ENCODE peak calls at places on chromosomes 6 and 20, in seven cellular contexts. R is MM.1S, H is neural progenitor cell, X is IMR-90, G is astrocyte, L is GM23338, V is fibroblast of lung. S is an unnamed sample.

GRCh38 chr6:21426841-21427490 is 166.6 kb upstream of the SOX4 start:
- DNase-seq in R (no peak), H (no peak), X (no peak), G (peak), L (no peak), V (peak), S (no peak)

GRCh38 chr20:10739134-10739533 is 65.3 kb upstream of the JAG1 start:
- DNase-seq in R (no peak), H (no peak), X (no peak), G (no peak), L (no peak), V (no peak), S (no peak)

GRCh38 chr6:79878142-79878748 is 69.1 kb downstream of the ELOVL4 start:
- DNase-seq in R (no peak), H (no peak), X (no peak), G (no peak), L (no peak), V (no peak), S (no peak)

GRCh38 chr6:19569563-19569962 is 267.6 kb upstream of the ID4 start:
- DNase-seq in R (peak), H (no peak), X (no peak), G (no peak), L (no peak), V (no peak), S (peak)

GRCh38 chr20:3010985-3011723 is 32.3 kb upstream of the GNRH2 start:
- DNase-seq in R (no peak), H (no peak), X (peak), G (peak), L (no peak), V (peak), S (no peak)

GRCh38 chr20:58077282-58077681 is 151.2 kb downstream of the ANKRD60 start:
- DNase-seq in R (no peak), H (no peak), X (no peak), G (no peak), L (no peak), V (no peak), S (no peak)

GRCh38 chr6:135162678-135163439 is 18.2 kb upstream of the MYB start:
- DNase-seq in R (peak), H (peak), X (no peak), G (no peak), L (peak), V (no peak), S (peak)

GRCh38 chr20:4150095-4150492 is 134.7 kb upstream of the RNF24 start:
- DNase-seq in R (no peak), H (no peak), X (peak), G (peak), L (no peak), V (peak), S (no peak)

GRCh38 chr20:313948-314347 is 11.4 kb upstream of the SOX12 start:
- DNase-seq in R (no peak), H (no peak), X (peak), G (peak), L (no peak), V (peak), S (no peak)

GRCh38 chr20:43749734-43750294 is 23.0 kb upstream of the GTSF1L start:
- DNase-seq in R (peak), H (peak), X (peak), G (no peak), L (peak), V (peak), S (peak)

GRCh38 chr6:144379356-144379755 is 94.2 kb downstream of the UTRN start:
- DNase-seq in R (no peak), H (no peak), X (peak), G (peak), L (no peak), V (peak), S (no peak)

GRCh38 chr6:131164506-131164905 is 29.2 kb downstream of the AKAP7 start:
- DNase-seq in R (no peak), H (no peak), X (peak), G (no peak), L (no peak), V (no peak), S (no peak)

GRCh38 chr20:5400164-5400762 is 83.5 kb upstream of the PROKR2 start:
- DNase-seq in R (peak), H (peak), X (peak), G (peak), L (peak), V (peak), S (peak)

GRCh38 chr20:49724637-49725606 is 11.2 kb upstream of the B4GALT5 start:
- DNase-seq in R (no peak), H (no peak), X (peak), G (peak), L (no peak), V (peak), S (peak)

GRCh38 chr6:141677598-141678211 is 455.0 kb upstream of the GJE1 start:
- DNase-seq in R (peak), H (peak), X (peak), G (peak), L (peak), V (peak), S (peak)

GRCh38 chr20:61223121-61223520 is 28.9 kb upstream of the CDH4 start:
- DNase-seq in R (no peak), H (no peak), X (no peak), G (no peak), L (no peak), V (no peak), S (no peak)

GRCh38 chr6:67459556-67459955 is 1175.5 kb upstream of the ADGRB3 start:
- DNase-seq in R (no peak), H (no peak), X (no peak), G (no peak), L (no peak), V (no peak), S (no peak)

DNA sequence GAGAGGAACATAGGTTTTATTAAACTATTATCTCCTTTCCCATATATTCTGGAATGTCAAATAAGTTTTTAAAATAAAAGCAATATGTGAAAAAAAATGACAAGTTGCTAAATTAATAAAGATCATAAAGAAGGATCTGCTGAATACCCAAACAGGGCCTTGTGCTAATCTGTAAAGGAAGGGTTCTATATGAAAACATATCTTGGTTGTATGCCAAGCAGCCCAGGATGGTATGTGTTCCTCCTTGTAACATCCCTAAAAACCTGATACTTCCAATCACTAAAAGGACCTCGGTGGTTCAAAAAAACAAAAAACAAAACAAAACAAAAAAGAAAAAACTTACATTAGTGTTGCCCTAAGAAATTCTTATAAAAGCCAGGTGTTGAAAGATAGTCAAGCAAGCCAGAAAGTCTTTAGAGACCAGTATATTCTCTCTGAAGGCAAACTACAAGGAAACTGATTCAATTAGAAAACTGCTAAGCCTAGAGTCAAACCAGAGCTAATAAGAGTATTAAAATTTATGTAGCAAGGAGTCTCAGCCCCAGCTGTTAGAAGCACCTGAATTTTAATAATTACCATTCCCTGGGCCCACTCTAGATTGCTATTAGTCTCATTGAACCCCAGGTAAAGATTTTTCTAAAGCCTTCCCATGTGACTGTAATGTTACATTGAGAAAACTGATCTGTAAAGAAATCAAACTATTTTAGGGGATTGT is 95.4 kb upstream of the BTN3A2 start:
- DNase-seq in R (peak), H (no peak), X (no peak), G (no peak), L (no peak), V (no peak), S (peak)
- H3K4me2 ChIP-seq in R (peak), H (peak), X (peak), G (peak), L (peak), V (peak), S (peak)

GRCh38 chr6:1362643-1363042 is 26.7 kb upstream of the FOXF2 start:
- DNase-seq in R (no peak), H (no peak), X (no peak), G (no peak), L (no peak), V (no peak), S (no peak)

GRCh38 chr6:1364791-1365190 is 24.6 kb upstream of the FOXF2 start:
- DNase-seq in R (no peak), H (no peak), X (no peak), G (no peak), L (no peak), V (no peak), S (no peak)

GRCh38 chr6:1363298-1363697 is 26.1 kb upstream of the FOXF2 start:
- DNase-seq in R (no peak), H (no peak), X (no peak), G (no peak), L (no peak), V (no peak), S (no peak)

GRCh38 chr6:1365701-1366100 is 23.7 kb upstream of the FOXF2 start:
- DNase-seq in R (no peak), H (no peak), X (no peak), G (no peak), L (no peak), V (peak), S (no peak)

GRCh38 chr6:1363729-1364572 is 25.4 kb upstream of the FOXF2 start:
- DNase-seq in R (no peak), H (no peak), X (peak), G (no peak), L (peak), V (peak), S (no peak)
- TF ChIP-seq CTCF in R (peak), H (peak), X (peak), G (peak), L (peak), V (no peak), S (peak)

DNA sequence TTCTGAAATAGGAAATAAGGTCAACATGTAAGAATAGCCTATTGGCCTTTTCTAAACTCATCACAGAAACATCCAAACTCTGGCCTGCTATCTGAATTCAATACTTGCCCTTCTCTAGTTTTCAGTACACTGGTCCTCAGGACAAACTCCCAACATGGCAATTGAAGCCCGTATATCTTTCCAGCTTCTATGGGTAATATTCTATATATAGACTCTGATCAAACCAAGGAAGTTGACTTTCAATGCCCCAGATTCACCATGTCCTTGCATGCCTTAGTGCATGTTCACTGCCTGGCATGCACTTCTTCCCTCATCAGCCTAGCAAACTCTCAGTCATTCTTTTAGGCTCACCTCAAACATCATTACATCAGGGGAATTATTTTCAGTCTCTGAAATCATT is 73.2 kb downstream of the RSPO3 start:
- DNase-seq in R (no peak), H (no peak), X (peak), G (peak), L (no peak), V (no peak), S (no peak)
- H2AFZ ChIP-seq in R (no peak), H (no peak), X (no peak), G (no peak), L (no peak), V (no peak), S (no peak)

GRCh38 chr6:30705620-30706019 is 11.5 kb downstream of the MDC1 start:
- DNase-seq in R (no peak), H (no peak), X (no peak), G (no peak), L (no peak), V (no peak), S (no peak)

GRCh38 chr6:30703011-30703410 is 12.2 kb upstream of the NRM start:
- DNase-seq in R (no peak), H (no peak), X (no peak), G (no peak), L (no peak), V (no peak), S (no peak)

GRCh38 chr6:30709101-30709868 is 7.8 kb downstream of the MDC1 start:
- DNase-seq in R (no peak), H (no peak), X (no peak), G (no peak), L (no peak), V (no peak), S (no peak)

GRCh38 chr6:30703821-30704220 is 13.0 kb upstream of the NRM start:
- DNase-seq in R (no peak), H (no peak), X (no peak), G (no peak), L (no peak), V (no peak), S (no peak)

DNA sequence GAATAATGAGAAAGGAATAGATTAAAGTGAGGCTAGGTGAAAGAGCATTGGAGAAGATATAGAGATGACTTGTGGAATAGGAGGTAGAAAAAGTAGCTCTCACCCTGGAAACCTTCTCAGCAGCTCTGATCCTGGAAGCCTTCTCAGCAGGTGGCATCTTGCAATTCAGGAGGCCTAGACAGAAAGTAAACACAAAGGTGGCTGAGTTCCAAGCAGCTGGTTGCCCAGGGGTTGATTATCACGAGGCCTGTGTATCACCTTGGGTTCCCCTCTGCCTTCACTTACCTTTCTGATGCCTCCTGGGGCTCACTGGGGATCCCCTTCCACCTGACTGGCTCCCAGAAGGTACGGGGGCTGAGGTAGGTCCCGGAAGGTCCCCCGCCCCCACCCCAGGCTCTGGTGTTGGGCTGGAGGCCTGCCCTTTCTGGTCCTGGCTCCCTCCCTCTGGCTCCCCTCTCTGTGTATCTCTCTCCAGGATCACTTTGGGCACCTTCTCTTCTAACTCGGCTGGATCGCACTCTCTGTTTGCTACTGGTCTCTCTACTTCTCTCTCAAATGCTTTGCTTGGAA is 9.7 kb downstream of the MDC1 start:
- DNase-seq in R (no peak), H (no peak), X (no peak), G (no peak), L (no peak), V (no peak), S (no peak)
- H3K4me2 ChIP-seq in R (no peak), H (no peak), X (no peak), G (no peak), L (no peak), V (no peak), S (no peak)

DNA sequence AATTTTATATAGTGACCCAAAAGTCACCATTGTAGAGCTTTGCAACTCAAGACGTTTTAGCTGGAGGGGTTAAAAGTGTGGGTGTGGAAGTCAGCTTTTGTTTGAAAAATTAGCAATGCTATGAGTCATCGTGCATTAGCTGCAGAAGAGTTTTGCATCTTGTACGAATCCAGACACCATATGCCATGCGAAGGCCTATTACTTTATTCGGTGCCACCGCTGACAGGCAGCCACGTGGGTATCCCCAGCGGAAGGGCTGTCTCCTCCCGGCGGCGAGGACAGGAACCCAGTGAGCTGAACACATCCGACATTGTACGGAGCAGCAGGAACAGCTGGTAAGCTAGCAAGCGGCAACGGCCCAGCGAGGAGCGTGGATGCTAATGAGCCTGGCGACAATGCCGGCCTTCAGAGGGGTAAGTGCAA is 84.4 kb downstream of the INSM1 start:
- DNase-seq in R (no peak), H (peak), X (peak), G (peak), L (peak), V (peak), S (no peak)
- TF ChIP-seq CTCF in R (no peak), H (peak), X (no peak), G (no peak), L (peak), V (no peak), S (no peak)

GRCh38 chr20:59084041-59084841 is 41.7 kb upstream of the PRELID3B start:
- DNase-seq in R (no peak), H (no peak), X (no peak), G (no peak), L (no peak), V (no peak), S (no peak)
- H2AFZ ChIP-seq in R (no peak), H (no peak), X (peak), G (no peak), L (no peak), V (no peak), S (no peak)

GRCh38 chr6:6270948-6271347 is 49.5 kb downstream of the F13A1 start:
- DNase-seq in R (no peak), H (no peak), X (no peak), G (no peak), L (no peak), V (no peak), S (no peak)
- H3K4me2 ChIP-seq in R (no peak), H (no peak), X (no peak), G (no peak), L (no peak), V (no peak), S (no peak)

GRCh38 chr6:166382933-166383816 is at the start of gene MPC1:
- DNase-seq in R (peak), H (peak), X (peak), G (peak), L (peak), V (peak), S (peak)
- TF ChIP-seq CTCF in R (no peak), H (no peak), X (no peak), G (no peak), L (no peak), V (no peak), S (no peak)

DNA sequence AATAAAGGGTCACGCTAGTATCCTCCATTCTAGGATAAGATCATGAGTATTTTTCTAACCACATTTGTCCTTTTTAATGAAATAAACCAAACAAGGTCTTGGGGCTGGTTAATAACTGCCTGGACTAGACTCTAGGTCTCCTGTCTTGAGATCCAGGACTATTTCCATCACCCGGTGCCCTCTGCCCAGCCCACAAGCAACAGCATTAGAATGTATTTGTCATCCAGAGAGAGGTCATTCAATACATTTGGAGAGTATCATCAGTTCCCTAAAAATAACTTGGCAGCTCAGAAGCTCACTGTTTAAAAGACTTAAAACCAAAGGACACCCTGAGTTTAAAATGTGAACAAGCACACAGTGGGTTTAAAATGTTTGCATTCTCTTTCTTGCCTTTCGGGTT is 4.4 kb upstream of the RBM24 start:
- DNase-seq in R (no peak), H (no peak), X (peak), G (peak), L (no peak), V (no peak), S (no peak)
- H2AFZ ChIP-seq in R (no peak), H (no peak), X (no peak), G (no peak), L (no peak), V (no peak), S (no peak)

GRCh38 chr6:16420715-16421461 is 182.5 kb downstream of the GMPR start:
- DNase-seq in R (peak), H (no peak), X (peak), G (peak), L (peak), V (peak), S (peak)

GRCh38 chr6:16426241-16426640 is 187.9 kb downstream of the GMPR start:
- DNase-seq in R (no peak), H (no peak), X (no peak), G (no peak), L (no peak), V (no peak), S (no peak)

GRCh38 chr6:16420332-16420714 is 181.9 kb downstream of the GMPR start:
- DNase-seq in R (no peak), H (no peak), X (no peak), G (no peak), L (no peak), V (no peak), S (no peak)

GRCh38 chr6:16419636-16420331 is 181.4 kb downstream of the GMPR start:
- DNase-seq in R (no peak), H (no peak), X (no peak), G (no peak), L (no peak), V (no peak), S (peak)

DNA sequence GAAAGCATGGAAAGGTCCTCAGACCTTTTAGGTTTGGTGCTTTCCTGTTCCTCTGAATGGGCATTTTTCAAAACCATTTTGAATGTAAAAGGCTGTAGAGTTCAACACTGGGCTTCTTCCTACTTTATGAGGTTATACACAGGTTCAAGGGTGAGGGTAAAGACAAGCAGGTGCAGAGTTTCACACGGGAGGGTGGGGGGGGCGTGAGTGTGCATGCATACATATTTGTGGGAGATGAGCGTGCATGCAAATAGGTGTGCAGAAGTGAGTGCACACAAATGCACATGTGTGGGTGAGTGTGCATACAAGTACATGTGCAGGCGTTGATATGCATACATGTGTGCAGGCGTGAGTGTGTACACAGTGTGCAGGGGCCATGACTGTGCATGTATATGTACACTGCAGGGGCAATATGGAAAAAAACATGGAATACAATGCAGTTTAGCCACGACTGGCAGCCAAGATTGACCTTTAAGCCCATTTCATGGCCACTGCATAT is 183.1 kb downstream of the GMPR start:
- DNase-seq in R (no peak), H (no peak), X (no peak), G (no peak), L (no peak), V (no peak), S (no peak)
- H3K4me2 ChIP-seq in R (peak), H (no peak), X (peak), G (peak), L (no peak), V (peak), S (peak)